ENCODE peak calls at places on chromosomes 6 and 20, in five cellular contexts. A is GM12878, E is HepG2, M is HCT116, T is K562. K is an unnamed sample.

GRCh38 chr6:82996156-82996555 is 69.5 kb downstream of the UBE3D start:
- DNase-seq in M (no peak), A (no peak), E (no peak), T (no peak), K (no peak)

GRCh38 chr6:118012944-118013343 is 105.9 kb downstream of the SLC35F1 start:
- DNase-seq in A (no peak), E (peak), M (no peak), T (no peak), K (no peak)

GRCh38 chr20:43744121-43744520 is 17.3 kb upstream of the GTSF1L start:
- DNase-seq in M (no peak), T (no peak), E (no peak), A (no peak), K (no peak)

GRCh38 chr6:19997104-19997503 is 159.9 kb downstream of the ID4 start:
- DNase-seq in E (no peak), T (no peak), A (no peak), M (no peak), K (no peak)

GRCh38 chr20:3380228-3381070 is 27.0 kb downstream of the DNAAF9 start:
- DNase-seq in M (no peak), T (no peak), E (no peak), A (no peak), K (no peak)

GRCh38 chr6:150301871-150302800 is 66.7 kb upstream of the IYD start:
- DNase-seq in T (peak), A (no peak), E (peak), M (peak), K (no peak)

GRCh38 chr6:21166754-21167153 is 426.8 kb upstream of the SOX4 start:
- DNase-seq in M (no peak), E (no peak), T (no peak), A (no peak), K (no peak)

GRCh38 chr20:24097051-24097450 is 108.5 kb upstream of the GGTLC1 start:
- DNase-seq in T (no peak), M (no peak), E (no peak), A (no peak), K (no peak)

GRCh38 chr6:117483645-117484016 is 1.2 kb downstream of the DCBLD1 start:
- DNase-seq in E (peak), A (no peak), T (peak), M (no peak), K (no peak)

GRCh38 chr20:50673146-50673830 is 18.1 kb downstream of the RIPOR3 start:
- DNase-seq in A (no peak), E (peak), T (peak), M (no peak), K (no peak)

GRCh38 chr20:10591956-10592521 is 81.8 kb downstream of the JAG1 start:
- DNase-seq in A (no peak), E (no peak), M (no peak), T (no peak), K (no peak)

GRCh38 chr6:112289039-112289566 is 34.7 kb upstream of the LAMA4 start:
- DNase-seq in A (no peak), M (no peak), T (no peak), E (no peak), K (no peak)

GRCh38 chr6:13662651-13663334 is 47.7 kb downstream of the NOL7 start:
- DNase-seq in T (no peak), E (no peak), A (no peak), M (no peak), K (no peak)

GRCh38 chr6:89148016-89148750 is 2.3 kb downstream of the PM20D2 start:
- DNase-seq in M (peak), T (peak), E (no peak), A (no peak), K (no peak)

GRCh38 chr6:97275809-97276208 is 7.2 kb downstream of the MMS22L start:
- DNase-seq in M (no peak), E (no peak), A (no peak), T (no peak), K (no peak)

GRCh38 chr6:37783025-37783825 is 36.3 kb upstream of the ZFAND3 start:
- DNase-seq in T (no peak), E (no peak), A (no peak), M (no peak), K (peak)

GRCh38 chr6:24909281-24910216 is 26.2 kb downstream of the RIPOR2 start:
- DNase-seq in T (no peak), A (no peak), M (no peak), E (no peak), K (no peak)

GRCh38 chr6:18990313-18990978 is 603.3 kb downstream of the RNF144B start:
- DNase-seq in A (no peak), T (peak), M (peak), E (peak), K (peak)

GRCh38 chr6:121506761-121507754 is 71.6 kb downstream of the GJA1 start:
- DNase-seq in E (no peak), A (no peak), T (no peak), M (no peak), K (no peak)

GRCh38 chr20:49582413-49583334 is 14.7 kb upstream of the PTGIS start:
- DNase-seq in A (no peak), T (no peak), E (no peak), M (no peak), K (no peak)

GRCh38 chr20:61662226-61662945 is 403.3 kb downstream of the TAF4 start:
- DNase-seq in M (no peak), T (peak), A (no peak), E (no peak), K (no peak)

GRCh38 chr20:47854687-47855212 is 69.5 kb upstream of the SULF2 start:
- DNase-seq in A (no peak), E (peak), M (peak), T (peak), K (peak)

GRCh38 chr6:8435845-8436168 is 462 bp upstream of the SLC35B3 start:
- DNase-seq in T (no peak), E (no peak), A (no peak), M (no peak), K (no peak)

GRCh38 chr6:169841907-169842606 is 90.6 kb downstream of the ERMARD start:
- DNase-seq in M (no peak), A (no peak), E (no peak), T (no peak), K (no peak)

GRCh38 chr6:167751579-167752115 is 75.1 kb upstream of the AFDN start:
- DNase-seq in E (no peak), M (no peak), T (no peak), A (no peak), K (no peak)

GRCh38 chr6:169240125-169240524 is 13.5 kb downstream of the THBS2 start:
- DNase-seq in T (no peak), M (no peak), A (no peak), E (no peak), K (no peak)

GRCh38 chr6:77466055-77467028 is 3.1 kb upstream of the HTR1B start:
- DNase-seq in A (no peak), E (peak), T (no peak), M (no peak), K (no peak)

DNA sequence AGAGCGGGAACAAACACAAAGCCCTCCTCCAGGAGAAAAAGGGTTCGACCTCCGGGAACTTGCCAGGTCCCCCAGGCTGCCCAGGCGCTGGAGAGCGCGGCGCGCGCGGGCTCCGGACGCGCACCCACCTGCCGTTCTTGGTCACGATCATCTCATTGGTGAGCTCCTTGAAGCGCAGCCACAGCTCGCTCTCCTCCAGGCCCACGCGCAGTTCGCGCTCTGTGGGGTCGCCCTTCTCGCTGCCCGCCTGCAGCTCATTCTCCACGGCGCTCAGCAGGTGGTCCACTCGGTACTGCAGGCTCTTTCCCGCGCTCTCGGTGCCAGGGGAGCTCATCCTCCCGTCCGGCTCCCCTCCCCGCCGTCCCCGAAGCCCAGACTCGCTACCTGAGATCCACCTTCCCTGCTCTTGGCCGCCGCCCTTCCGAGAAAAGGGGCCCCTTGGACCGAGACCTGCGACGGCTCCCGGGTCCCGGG is 356 bp downstream of the TBXT start:
- DNase-seq in T (no peak), A (no peak), E (no peak), M (no peak), K (no peak)
- TF ChIP-seq EZH2 in T (no peak), A (no peak), E (no peak), M (no peak), K (no peak)

DNA sequence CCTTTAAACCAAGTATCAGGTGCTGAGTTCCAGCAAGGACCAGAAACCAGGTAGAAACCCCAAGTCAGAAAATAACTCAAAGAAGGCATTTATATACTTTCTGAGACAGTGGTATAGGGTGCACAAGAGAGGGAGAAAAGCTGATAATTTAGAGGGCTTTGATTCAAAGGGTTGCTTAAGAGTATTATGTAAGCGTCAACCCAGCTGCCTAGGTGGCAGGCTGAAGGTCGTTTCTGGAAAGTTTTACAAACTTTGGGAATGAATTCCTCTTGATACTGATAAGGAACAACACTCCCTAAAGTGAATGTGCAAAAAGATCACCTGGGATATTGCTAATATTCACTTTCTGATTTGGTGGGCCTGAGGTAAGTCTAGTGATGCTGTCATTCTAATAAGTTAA is 800.7 kb downstream of the MAFB start:
- DNase-seq in T (no peak), E (no peak), A (no peak), M (no peak), K (no peak)
- TF ChIP-seq CEBPB in T (no peak), E (no peak), A (no peak), M (no peak), K (no peak)

GRCh38 chr6:137490961-137491360 is 3.2 kb downstream of the OLIG3 start:
- DNase-seq in T (no peak), M (no peak), E (no peak), A (no peak), K (peak)
- TF ChIP-seq EZH2 in T (no peak), M (no peak), E (no peak), A (no peak), K (peak)

DNA sequence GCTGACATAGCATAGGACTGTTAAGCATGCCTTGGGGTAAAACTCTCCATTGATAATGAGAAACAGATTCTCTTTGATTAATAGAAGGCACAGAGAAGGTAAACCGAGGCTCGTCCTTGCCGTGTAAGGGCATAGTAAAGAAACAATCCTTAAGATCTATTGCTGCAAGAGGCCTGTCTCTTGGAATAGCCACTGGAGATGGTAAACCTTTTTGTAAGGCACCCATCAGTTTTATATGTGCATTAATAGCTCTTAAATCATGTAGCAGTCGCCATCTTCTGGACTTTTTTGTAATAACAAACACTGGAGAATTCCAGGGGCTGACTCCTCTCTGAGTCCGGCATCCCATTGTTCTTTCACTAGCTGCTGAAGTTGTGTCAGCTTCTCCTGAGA is 8.4 kb upstream of the ABHD12 start:
- DNase-seq in E (peak), M (peak), T (peak), A (no peak), K (no peak)
- TF ChIP-seq CEBPB in E (no peak), M (no peak), T (no peak), A (no peak), K (no peak)

DNA sequence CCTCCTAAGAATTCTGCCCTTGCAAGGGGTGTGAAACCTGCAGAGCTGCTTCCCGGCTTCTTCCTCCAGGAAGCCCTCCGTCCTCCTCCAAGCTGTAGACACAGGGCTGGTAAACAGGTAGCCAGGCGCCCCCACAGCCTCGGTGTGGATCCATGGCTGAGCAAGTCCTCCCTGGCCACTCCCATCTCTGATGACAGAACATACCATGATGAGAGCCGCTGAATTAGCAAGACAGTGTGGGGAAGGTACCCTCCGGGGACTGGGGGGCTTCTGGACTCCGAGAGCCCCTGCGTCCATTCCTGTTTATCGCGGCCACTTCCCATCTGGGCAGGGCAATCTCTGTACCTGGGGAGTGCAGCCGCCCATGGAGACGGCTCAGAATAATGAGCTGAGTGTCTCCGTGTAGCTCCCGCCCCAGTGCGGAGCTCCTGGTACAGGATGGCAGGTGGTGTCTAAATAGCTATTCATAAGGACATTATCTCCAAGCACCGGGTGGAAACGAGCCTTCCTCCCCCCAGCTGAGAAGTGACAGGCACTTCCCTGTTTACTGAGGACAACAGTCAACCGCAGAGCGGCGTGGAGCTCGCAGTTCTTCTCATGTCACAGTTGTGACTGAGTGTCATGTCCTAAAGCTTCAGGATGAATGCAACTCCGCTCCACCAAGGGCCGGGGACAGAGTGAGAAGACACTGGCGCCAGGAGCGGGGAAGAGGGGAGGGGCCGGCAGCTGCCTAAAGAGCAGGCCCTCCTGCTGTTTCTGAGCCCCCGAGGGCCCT is 22.7 kb upstream of the NTSR1 start:
- DNase-seq in M (no peak), E (peak), A (no peak), T (peak), K (no peak)
- TF ChIP-seq EZH2 in M (no peak), E (peak), A (no peak), T (no peak), K (no peak)

GRCh38 chr6:133997267-133997666 is 44.2 kb downstream of the TBPL1 start:
- DNase-seq in T (no peak), M (no peak), E (no peak), A (no peak), K (no peak)

GRCh38 chr6:134003542-134003951 is 48.9 kb downstream of the SLC2A12 start:
- DNase-seq in T (no peak), A (no peak), E (no peak), M (no peak), K (no peak)

GRCh38 chr6:134002821-134003220 is 49.6 kb downstream of the SLC2A12 start:
- DNase-seq in E (no peak), T (no peak), M (no peak), A (no peak), K (no peak)

GRCh38 chr6:133999305-133999704 is 46.3 kb downstream of the TBPL1 start:
- DNase-seq in M (no peak), E (no peak), T (no peak), A (no peak), K (no peak)

GRCh38 chr6:134000443-134000842 is 47.4 kb downstream of the TBPL1 start:
- DNase-seq in M (no peak), T (no peak), E (no peak), A (no peak), K (no peak)
- TF ChIP-seq CEBPB in M (no peak), T (no peak), E (peak), A (no peak), K (no peak)

GRCh38 chr6:33191383-33192104 is 723 bp downstream of the COL11A2 start:
- DNase-seq in M (no peak), A (no peak), E (no peak), T (no peak), K (no peak)

GRCh38 chr6:33192105-33192646 is at the start of gene COL11A2:
- DNase-seq in M (no peak), E (no peak), T (no peak), A (no peak), K (peak)

GRCh38 chr6:33193619-33194018 is 1.4 kb upstream of the COL11A2 start:
- DNase-seq in A (no peak), T (no peak), E (no peak), M (no peak), K (no peak)

GRCh38 chr6:33194431-33194979 is 2.2 kb upstream of the COL11A2 start:
- DNase-seq in T (no peak), M (no peak), A (no peak), E (no peak), K (no peak)

DNA sequence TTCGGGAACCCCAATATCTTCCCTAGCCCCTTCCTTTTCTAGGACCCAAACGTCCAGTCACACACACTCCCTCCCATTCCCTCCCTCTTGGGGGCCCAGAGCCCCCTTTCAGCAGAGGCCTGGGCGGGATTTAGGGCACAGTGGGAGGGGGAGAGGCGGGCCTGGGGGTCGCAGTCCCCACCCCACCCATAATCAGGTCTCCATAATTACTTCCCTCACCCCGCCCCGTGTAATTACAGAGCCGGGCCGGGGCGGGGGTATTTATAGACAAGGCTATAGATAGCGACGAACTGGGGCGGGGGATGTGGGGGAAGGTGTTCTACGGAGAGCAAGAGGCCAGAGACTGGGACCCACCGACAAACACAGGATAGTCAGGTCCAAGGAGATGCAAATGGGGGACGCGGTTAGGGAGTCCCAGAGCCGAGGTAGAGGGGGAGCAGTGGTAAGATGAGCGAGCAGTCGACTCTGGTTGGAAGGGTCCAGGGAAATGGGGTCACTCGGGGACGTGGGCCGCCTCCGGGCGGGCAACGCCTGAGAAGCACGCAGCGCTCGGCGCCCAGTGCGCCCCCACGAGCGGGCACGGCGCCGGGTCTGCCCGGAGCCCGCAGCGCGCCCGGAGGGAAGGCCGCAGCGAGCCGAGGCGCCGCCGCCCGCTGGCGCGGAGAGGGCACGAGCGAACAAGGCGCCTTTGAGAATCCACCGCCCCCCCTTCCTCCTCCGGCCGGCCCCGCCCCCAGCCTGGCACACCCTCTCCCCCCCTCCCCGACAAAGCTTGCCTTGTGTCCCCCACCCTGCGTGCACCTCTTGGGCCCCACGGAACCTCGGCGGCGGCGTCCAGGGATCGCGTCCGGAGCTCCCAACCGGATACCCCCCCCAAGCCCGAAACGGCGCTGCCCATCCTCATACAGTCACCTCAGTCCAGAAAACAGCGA is 670 bp upstream of the COL11A2 start:
- DNase-seq in E (no peak), M (no peak), A (no peak), T (no peak), K (no peak)
- TF ChIP-seq EZH2 in E (no peak), M (no peak), A (no peak), T (no peak), K (no peak)

GRCh38 chr6:26240157-26240980 is 124.6 kb upstream of the BTN3A2 start:
- DNase-seq in M (no peak), A (peak), E (no peak), T (no peak), K (no peak)
- TF ChIP-seq CEBPB in M (no peak), A (no peak), E (no peak), T (no peak), K (peak)

DNA sequence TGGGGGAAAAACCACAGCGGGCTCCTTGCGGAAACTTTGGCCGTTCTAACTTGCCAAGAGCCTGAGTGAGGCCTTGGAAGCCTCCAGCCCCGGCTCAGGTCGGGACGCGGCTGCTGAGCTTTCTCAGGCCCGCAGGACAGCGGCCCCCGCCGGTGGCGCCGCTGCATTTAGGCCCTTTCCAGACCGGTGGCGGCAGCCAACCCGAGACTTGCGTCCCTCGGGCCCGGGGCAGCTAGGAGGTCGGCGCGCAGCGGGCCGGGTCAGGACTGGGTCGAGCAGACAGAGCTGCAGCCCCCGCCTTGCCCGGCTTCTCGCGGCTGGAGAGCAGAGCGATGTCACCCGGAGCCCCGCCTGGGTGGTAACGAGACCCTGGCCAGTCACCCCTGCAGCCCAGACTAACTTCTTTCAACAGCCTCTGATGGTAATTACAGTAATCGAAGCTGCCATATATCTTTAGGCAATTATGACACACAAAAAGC is 2.7 kb downstream of the NR2E1 start:
- DNase-seq in A (no peak), M (no peak), E (peak), T (no peak), K (peak)
- TF ChIP-seq EZH2 in A (no peak), M (no peak), E (no peak), T (no peak), K (peak)

GRCh38 chr6:41756354-41756753 is 9.2 kb upstream of the PGC start:
- DNase-seq in T (no peak), E (no peak), A (no peak), M (no peak), K (no peak)
- TF ChIP-seq CEBPB in T (no peak), E (no peak), A (no peak), M (no peak), K (no peak)